ENCODE peak calls at places on chromosomes 13 and 19, in five cellular contexts. One of them, this sample, is unnamed.

GRCh38 chr19:36103842-36104552 is 6.9 kb upstream of the OVOL3 start:
- DNase-seq in Calu3: peak
- DNase-seq in effector CD4-positive, alpha-beta T cell: no peak
- DNase-seq in T-helper 17 cell: no peak
- DNase-seq in fibroblast of the aortic adventitia: no peak
- DNase-seq in this sample: no peak

GRCh38 chr13:74466015-74466414 is 331.8 kb upstream of the KLF12 start:
- DNase-seq in Calu3: no peak
- DNase-seq in effector CD4-positive, alpha-beta T cell: no peak
- DNase-seq in T-helper 17 cell: no peak
- DNase-seq in fibroblast of the aortic adventitia: no peak
- DNase-seq in this sample: no peak

GRCh38 chr13:80164451-80164850 is 176.5 kb downstream of the SPRY2 start:
- DNase-seq in Calu3: no peak
- DNase-seq in effector CD4-positive, alpha-beta T cell: no peak
- DNase-seq in T-helper 17 cell: no peak
- DNase-seq in fibroblast of the aortic adventitia: no peak
- DNase-seq in this sample: no peak

GRCh38 chr13:42883142-42883541 is 101.8 kb downstream of the FAM216B start:
- DNase-seq in Calu3: no peak
- DNase-seq in effector CD4-positive, alpha-beta T cell: no peak
- DNase-seq in T-helper 17 cell: no peak
- DNase-seq in fibroblast of the aortic adventitia: no peak
- DNase-seq in this sample: no peak

GRCh38 chr13:46721054-46721453 is 75.9 kb downstream of the ESD start:
- DNase-seq in Calu3: peak
- DNase-seq in effector CD4-positive, alpha-beta T cell: peak
- DNase-seq in T-helper 17 cell: no peak
- DNase-seq in fibroblast of the aortic adventitia: peak
- DNase-seq in this sample: peak

GRCh38 chr19:36950335-36951119 is 34.4 kb downstream of the ZNF568 start:
- DNase-seq in Calu3: no peak
- DNase-seq in effector CD4-positive, alpha-beta T cell: no peak
- DNase-seq in T-helper 17 cell: no peak
- DNase-seq in fibroblast of the aortic adventitia: no peak
- DNase-seq in this sample: no peak

GRCh38 chr19:54364775-54365257 is at the start of gene LAIR1:
- DNase-seq in Calu3: no peak
- DNase-seq in effector CD4-positive, alpha-beta T cell: peak
- DNase-seq in T-helper 17 cell: peak
- DNase-seq in fibroblast of the aortic adventitia: no peak
- DNase-seq in this sample: no peak

GRCh38 chr19:1837625-1838105 is 10.6 kb downstream of the REXO1 start:
- DNase-seq in Calu3: peak
- DNase-seq in effector CD4-positive, alpha-beta T cell: peak
- DNase-seq in T-helper 17 cell: peak
- DNase-seq in fibroblast of the aortic adventitia: no peak
- DNase-seq in this sample: peak

GRCh38 chr19:45238556-45238955 is 6.7 kb downstream of the EXOC3L2 start:
- DNase-seq in Calu3: no peak
- DNase-seq in effector CD4-positive, alpha-beta T cell: no peak
- DNase-seq in T-helper 17 cell: no peak
- DNase-seq in fibroblast of the aortic adventitia: no peak
- DNase-seq in this sample: no peak

GRCh38 chr13:32212420-32212819 is 102.7 kb downstream of the ZAR1L start:
- DNase-seq in Calu3: no peak
- DNase-seq in effector CD4-positive, alpha-beta T cell: no peak
- DNase-seq in T-helper 17 cell: no peak
- DNase-seq in fibroblast of the aortic adventitia: peak
- DNase-seq in this sample: peak

GRCh38 chr13:60727140-60727539 is 330.1 kb downstream of the TDRD3 start:
- DNase-seq in Calu3: no peak
- DNase-seq in effector CD4-positive, alpha-beta T cell: no peak
- DNase-seq in T-helper 17 cell: no peak
- DNase-seq in fibroblast of the aortic adventitia: no peak
- DNase-seq in this sample: no peak

GRCh38 chr19:29287061-29287460 is 74.1 kb upstream of the UQCRFS1 start:
- DNase-seq in Calu3: no peak
- DNase-seq in effector CD4-positive, alpha-beta T cell: no peak
- DNase-seq in T-helper 17 cell: no peak
- DNase-seq in fibroblast of the aortic adventitia: no peak
- DNase-seq in this sample: no peak

GRCh38 chr13:30671271-30671815 is 53.6 kb downstream of the USPL1 start:
- DNase-seq in Calu3: no peak
- DNase-seq in effector CD4-positive, alpha-beta T cell: no peak
- DNase-seq in T-helper 17 cell: no peak
- DNase-seq in fibroblast of the aortic adventitia: no peak
- DNase-seq in this sample: no peak

GRCh38 chr19:31269425-31270127 is 79.7 kb downstream of the TSHZ3 start:
- DNase-seq in Calu3: no peak
- DNase-seq in effector CD4-positive, alpha-beta T cell: no peak
- DNase-seq in T-helper 17 cell: no peak
- DNase-seq in fibroblast of the aortic adventitia: no peak
- DNase-seq in this sample: no peak

GRCh38 chr19:45558399-45558878 is 26.2 kb downstream of the OPA3 start:
- DNase-seq in Calu3: peak
- DNase-seq in effector CD4-positive, alpha-beta T cell: peak
- DNase-seq in T-helper 17 cell: peak
- DNase-seq in fibroblast of the aortic adventitia: peak
- DNase-seq in this sample: peak

GRCh38 chr13:86402500-86402899 is 603.3 kb upstream of the SLITRK6 start:
- DNase-seq in Calu3: no peak
- DNase-seq in effector CD4-positive, alpha-beta T cell: no peak
- DNase-seq in T-helper 17 cell: no peak
- DNase-seq in fibroblast of the aortic adventitia: no peak
- DNase-seq in this sample: no peak

GRCh38 chr13:48505597-48506091 is 27.2 kb downstream of the RCBTB2 start:
- DNase-seq in Calu3: no peak
- DNase-seq in effector CD4-positive, alpha-beta T cell: peak
- DNase-seq in T-helper 17 cell: no peak
- DNase-seq in fibroblast of the aortic adventitia: no peak
- DNase-seq in this sample: peak

GRCh38 chr13:36750461-36750860 is 68.6 kb upstream of the RFXAP start:
- DNase-seq in Calu3: no peak
- DNase-seq in effector CD4-positive, alpha-beta T cell: no peak
- DNase-seq in T-helper 17 cell: no peak
- DNase-seq in fibroblast of the aortic adventitia: no peak
- DNase-seq in this sample: no peak

GRCh38 chr13:31793246-31793645 is 53.9 kb downstream of the RXFP2 start:
- DNase-seq in Calu3: no peak
- DNase-seq in effector CD4-positive, alpha-beta T cell: no peak
- DNase-seq in T-helper 17 cell: no peak
- DNase-seq in fibroblast of the aortic adventitia: peak
- DNase-seq in this sample: peak

GRCh38 chr13:77113496-77113895 is 86.5 kb upstream of the FBXL3 start:
- DNase-seq in Calu3: no peak
- DNase-seq in effector CD4-positive, alpha-beta T cell: no peak
- DNase-seq in T-helper 17 cell: no peak
- DNase-seq in fibroblast of the aortic adventitia: no peak
- DNase-seq in this sample: no peak

GRCh38 chr19:1366899-1367870 is 16.5 kb upstream of the NDUFS7 start:
- DNase-seq in Calu3: no peak
- DNase-seq in effector CD4-positive, alpha-beta T cell: no peak
- DNase-seq in T-helper 17 cell: no peak
- DNase-seq in fibroblast of the aortic adventitia: no peak
- DNase-seq in this sample: no peak

GRCh38 chr13:42001580-42001979 is 40.7 kb upstream of the VWA8 start:
- DNase-seq in Calu3: peak
- DNase-seq in effector CD4-positive, alpha-beta T cell: no peak
- DNase-seq in T-helper 17 cell: no peak
- DNase-seq in fibroblast of the aortic adventitia: peak
- DNase-seq in this sample: peak

GRCh38 chr19:53867225-53868090 is at the start of gene MYADM:
- DNase-seq in Calu3: peak
- DNase-seq in effector CD4-positive, alpha-beta T cell: peak
- DNase-seq in T-helper 17 cell: peak
- DNase-seq in fibroblast of the aortic adventitia: peak
- DNase-seq in this sample: peak

GRCh38 chr19:47274071-47274890 is at the start of gene INAFM1:
- DNase-seq in Calu3: peak
- DNase-seq in effector CD4-positive, alpha-beta T cell: peak
- DNase-seq in T-helper 17 cell: peak
- DNase-seq in fibroblast of the aortic adventitia: peak
- DNase-seq in this sample: peak

GRCh38 chr19:10010939-10011338 is 635 bp upstream of the COL5A3 start:
- DNase-seq in Calu3: no peak
- DNase-seq in effector CD4-positive, alpha-beta T cell: no peak
- DNase-seq in T-helper 17 cell: no peak
- DNase-seq in fibroblast of the aortic adventitia: no peak
- DNase-seq in this sample: no peak

GRCh38 chr19:35044317-35045117 is 3.0 kb downstream of the HPN start:
- DNase-seq in Calu3: peak
- DNase-seq in effector CD4-positive, alpha-beta T cell: peak
- DNase-seq in T-helper 17 cell: peak
- DNase-seq in fibroblast of the aortic adventitia: peak
- DNase-seq in this sample: peak

GRCh38 chr19:35490364-35490763 is at the start of gene KRTDAP:
- DNase-seq in Calu3: no peak
- DNase-seq in effector CD4-positive, alpha-beta T cell: no peak
- DNase-seq in T-helper 17 cell: no peak
- DNase-seq in fibroblast of the aortic adventitia: no peak
- DNase-seq in this sample: no peak

GRCh38 chr13:50244355-50244912 is 229.2 kb downstream of the KCNRG start:
- DNase-seq in Calu3: no peak
- DNase-seq in effector CD4-positive, alpha-beta T cell: no peak
- DNase-seq in T-helper 17 cell: no peak
- DNase-seq in fibroblast of the aortic adventitia: no peak
- DNase-seq in this sample: no peak

GRCh38 chr13:98961204-98962105 is 16.4 kb downstream of the DOCK9 start:
- DNase-seq in Calu3: no peak
- DNase-seq in effector CD4-positive, alpha-beta T cell: no peak
- DNase-seq in T-helper 17 cell: no peak
- DNase-seq in fibroblast of the aortic adventitia: no peak
- DNase-seq in this sample: no peak

GRCh38 chr13:102793583-102794355 is 5.0 kb downstream of the POGLUT2 start:
- DNase-seq in Calu3: no peak
- DNase-seq in effector CD4-positive, alpha-beta T cell: no peak
- DNase-seq in T-helper 17 cell: no peak
- DNase-seq in fibroblast of the aortic adventitia: no peak
- DNase-seq in this sample: no peak

GRCh38 chr19:17079710-17080440 is 4.3 kb downstream of the MYO9B start:
- DNase-seq in Calu3: peak
- DNase-seq in effector CD4-positive, alpha-beta T cell: peak
- DNase-seq in T-helper 17 cell: peak
- DNase-seq in fibroblast of the aortic adventitia: peak
- DNase-seq in this sample: peak

GRCh38 chr13:50731400-50731799 is 112.1 kb downstream of the DLEU7 start:
- DNase-seq in Calu3: no peak
- DNase-seq in effector CD4-positive, alpha-beta T cell: no peak
- DNase-seq in T-helper 17 cell: no peak
- DNase-seq in fibroblast of the aortic adventitia: peak
- DNase-seq in this sample: peak

GRCh38 chr13:94346261-94347019 is 133.0 kb downstream of the DCT start:
- DNase-seq in Calu3: no peak
- DNase-seq in effector CD4-positive, alpha-beta T cell: no peak
- DNase-seq in T-helper 17 cell: no peak
- DNase-seq in fibroblast of the aortic adventitia: no peak
- DNase-seq in this sample: no peak

GRCh38 chr19:23160766-23161165 is 43.9 kb downstream of the ZNF730 start:
- DNase-seq in Calu3: no peak
- DNase-seq in effector CD4-positive, alpha-beta T cell: no peak
- DNase-seq in T-helper 17 cell: no peak
- DNase-seq in fibroblast of the aortic adventitia: no peak
- DNase-seq in this sample: no peak

GRCh38 chr19:28883241-28883693 is 329.7 kb downstream of the UQCRFS1 start:
- DNase-seq in Calu3: no peak
- DNase-seq in effector CD4-positive, alpha-beta T cell: no peak
- DNase-seq in T-helper 17 cell: no peak
- DNase-seq in fibroblast of the aortic adventitia: peak
- DNase-seq in this sample: peak

GRCh38 chr19:46902402-46902766 is 41.6 kb downstream of the ARHGAP35 start:
- DNase-seq in Calu3: peak
- DNase-seq in effector CD4-positive, alpha-beta T cell: no peak
- DNase-seq in T-helper 17 cell: no peak
- DNase-seq in fibroblast of the aortic adventitia: no peak
- DNase-seq in this sample: no peak

GRCh38 chr19:49387936-49388372 is at the start of gene KASH5:
- DNase-seq in Calu3: no peak
- DNase-seq in effector CD4-positive, alpha-beta T cell: peak
- DNase-seq in T-helper 17 cell: peak
- DNase-seq in fibroblast of the aortic adventitia: no peak
- DNase-seq in this sample: peak

GRCh38 chr19:3699071-3699740 is 1.1 kb downstream of the PIP5K1C start:
- DNase-seq in Calu3: no peak
- DNase-seq in effector CD4-positive, alpha-beta T cell: no peak
- DNase-seq in T-helper 17 cell: no peak
- DNase-seq in fibroblast of the aortic adventitia: peak
- DNase-seq in this sample: peak